ENCODE peak calls at places on chromosomes 7 and 10, in five cellular contexts. K is AG04450, A is cardiac muscle cell, C is AG09309, Y is A549. I is an unnamed sample.

GRCh38 chr7:140621326-140622035 is 19.1 kb downstream of the DENND2A start:
- DNase-seq in K (no peak), A (no peak), C (no peak), Y (no peak), I (peak)

GRCh38 chr7:158975526-158976467 is 119.4 kb downstream of the DYNC2I1 start:
- DNase-seq in K (no peak), A (no peak), C (no peak), Y (no peak), I (no peak)

GRCh38 chr7:86968618-86969017 is 90.8 kb downstream of the ELAPOR2 start:
- DNase-seq in K (no peak), A (no peak), C (no peak), Y (no peak), I (no peak)

GRCh38 chr7:106068986-106069385 is 43.1 kb downstream of the SYPL1 start:
- DNase-seq in K (no peak), A (peak), C (no peak), Y (no peak), I (no peak)

GRCh38 chr10:97553575-97554100 is 18.9 kb upstream of the ANKRD2 start:
- DNase-seq in K (no peak), A (peak), C (no peak), Y (peak), I (peak)

GRCh38 chr7:130386876-130387275 is 6.6 kb downstream of the CPA1 start:
- DNase-seq in K (no peak), A (no peak), C (no peak), Y (no peak), I (no peak)

GRCh38 chr10:22927163-22927562 is 690 bp upstream of the ARMC3 start:
- DNase-seq in K (no peak), A (no peak), C (no peak), Y (no peak), I (no peak)

GRCh38 chr7:40329601-40330153 is 194.9 kb downstream of the SUGCT start:
- DNase-seq in K (peak), A (peak), C (no peak), Y (peak), I (peak)

GRCh38 chr10:69065406-69066361 is 22.2 kb upstream of the SRGN start:
- DNase-seq in K (no peak), A (peak), C (no peak), Y (no peak), I (peak)

GRCh38 chr10:101135151-101136006 is 4.3 kb downstream of the TLX1 start:
- DNase-seq in K (no peak), A (no peak), C (no peak), Y (no peak), I (no peak)

GRCh38 chr7:101817930-101818698 is 688 bp downstream of the CUX1 start:
- DNase-seq in K (no peak), A (peak), C (no peak), Y (no peak), I (no peak)

GRCh38 chr7:113783403-113783802 is 135.4 kb downstream of the PPP1R3A start:
- DNase-seq in K (no peak), A (no peak), C (no peak), Y (no peak), I (no peak)

GRCh38 chr7:140160308-140160707 is 16.5 kb downstream of the KDM7A start:
- DNase-seq in K (no peak), A (no peak), C (no peak), Y (no peak), I (no peak)

GRCh38 chr7:41418337-41418736 is 284.6 kb downstream of the INHBA start:
- DNase-seq in K (no peak), A (no peak), C (no peak), Y (no peak), I (no peak)

GRCh38 chr7:139539231-139539630 is 15.7 kb downstream of the CLEC2L start:
- DNase-seq in K (no peak), A (no peak), C (no peak), Y (no peak), I (no peak)

GRCh38 chr10:123229927-123230630 is 75.9 kb downstream of the BUB3 start:
- DNase-seq in K (no peak), A (no peak), C (no peak), Y (no peak), I (no peak)

GRCh38 chr7:39465055-39465929 is 100.9 kb upstream of the YAE1 start:
- DNase-seq in K (peak), A (peak), C (peak), Y (peak), I (peak)

GRCh38 chr7:10122573-10123100 is 851.0 kb upstream of the PHF14 start:
- DNase-seq in K (no peak), A (peak), C (no peak), Y (no peak), I (no peak)

GRCh38 chr7:77330169-77330882 is 85.8 kb downstream of the GSAP start:
- DNase-seq in K (no peak), A (peak), C (no peak), Y (no peak), I (no peak)

GRCh38 chr7:128672927-128673517 is 930 bp downstream of the GARIN1A start:
- DNase-seq in K (no peak), A (peak), C (no peak), Y (no peak), I (peak)

GRCh38 chr7:103640031-103640779 is 194.2 kb upstream of the SLC26A5 start:
- DNase-seq in K (peak), A (peak), C (peak), Y (no peak), I (peak)

GRCh38 chr10:62381385-62382102 is 7.4 kb downstream of the ZNF365 start:
- DNase-seq in K (no peak), A (no peak), C (no peak), Y (no peak), I (no peak)

GRCh38 chr10:7121154-7121797 is 289.6 kb downstream of the SFMBT2 start:
- DNase-seq in K (no peak), A (peak), C (no peak), Y (peak), I (peak)

GRCh38 chr7:104059103-104059502 is 69.6 kb upstream of the RELN start:
- DNase-seq in K (no peak), A (no peak), C (no peak), Y (no peak), I (no peak)

GRCh38 chr10:126013489-126014281 is 117.3 kb downstream of the FANK1 start:
- DNase-seq in K (peak), A (peak), C (peak), Y (peak), I (peak)

GRCh38 chr10:71708301-71708703 is 11.3 kb downstream of the C10orf105 start:
- DNase-seq in K (no peak), A (peak), C (no peak), Y (peak), I (no peak)

GRCh38 chr7:99090811-99091582 is 52.9 kb downstream of the SMURF1 start:
- DNase-seq in K (no peak), A (no peak), C (no peak), Y (no peak), I (peak)

GRCh38 chr7:139075871-139076686 is 33.4 kb downstream of the ZC3HAV1 start:
- DNase-seq in K (no peak), A (no peak), C (no peak), Y (no peak), I (no peak)

GRCh38 chr7:116101709-116102108 is 71.1 kb upstream of the TFEC start:
- DNase-seq in K (no peak), A (peak), C (no peak), Y (no peak), I (peak)

GRCh38 chr10:115830260-115830970 is 442.6 kb downstream of the GFRA1 start:
- DNase-seq in K (peak), A (no peak), C (peak), Y (no peak), I (peak)

GRCh38 chr7:26399747-26400146 is 108.1 kb downstream of the SNX10 start:
- DNase-seq in K (no peak), A (no peak), C (no peak), Y (no peak), I (no peak)

GRCh38 chr10:119543814-119544642 is 1.5 kb upstream of the RGS10 start:
- DNase-seq in K (no peak), A (no peak), C (no peak), Y (no peak), I (peak)

GRCh38 chr10:9331583-9332008 is 1277.1 kb downstream of the GATA3 start:
- DNase-seq in K (peak), A (peak), C (peak), Y (peak), I (peak)

GRCh38 chr7:27166475-27167169 is 1.3 kb upstream of the HOXA9 start:
- DNase-seq in K (no peak), A (no peak), C (no peak), Y (no peak), I (no peak)

GRCh38 chr7:80767655-80768054 is 129.2 kb downstream of the CD36 start:
- DNase-seq in K (no peak), A (no peak), C (no peak), Y (no peak), I (no peak)

GRCh38 chr10:78405231-78405630 is 371.6 kb downstream of the RPS24 start:
- DNase-seq in K (no peak), A (no peak), C (peak), Y (no peak), I (no peak)

GRCh38 chr7:15932318-15932717 is 245.8 kb upstream of the MEOX2 start:
- DNase-seq in K (no peak), A (no peak), C (no peak), Y (no peak), I (no peak)

GRCh38 chr7:15938153-15938552 is 251.7 kb upstream of the MEOX2 start:
- DNase-seq in K (no peak), A (no peak), C (no peak), Y (no peak), I (no peak)

DNA sequence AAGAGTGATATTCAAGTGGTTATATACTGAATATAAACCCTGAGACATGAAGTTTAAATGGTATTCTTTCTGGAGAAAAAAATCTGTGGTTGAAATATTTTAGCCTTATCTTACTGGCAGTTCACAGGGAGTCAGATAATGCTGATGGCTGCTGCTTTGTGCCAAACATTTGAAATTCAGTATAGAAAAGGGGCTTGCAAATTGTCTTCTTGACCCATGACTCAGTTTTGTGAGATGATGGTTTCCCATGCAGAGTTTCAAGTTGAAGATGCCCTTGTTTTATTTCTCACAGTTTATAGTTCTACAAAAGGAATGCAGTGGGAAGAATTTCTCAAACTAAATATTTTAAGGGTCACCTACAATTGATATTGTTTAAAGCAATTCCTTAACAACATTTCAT is 251.1 kb upstream of the MEOX2 start:
- DNase-seq in K (no peak), A (peak), C (no peak), Y (no peak), I (no peak)
- TF ChIP-seq CTCF in K (no peak), A (no peak), C (no peak), Y (no peak), I (no peak)

GRCh38 chr7:30284298-30285066 is at the start of gene ZNRF2:
- DNase-seq in K (peak), A (peak), C (peak), Y (peak), I (peak)

GRCh38 chr7:30282735-30283134 is 1.7 kb upstream of the ZNRF2 start:
- DNase-seq in K (no peak), A (no peak), C (no peak), Y (no peak), I (no peak)

GRCh38 chr7:30285531-30286284 is 1.3 kb downstream of the ZNRF2 start:
- DNase-seq in K (no peak), A (peak), C (peak), Y (no peak), I (peak)

GRCh38 chr7:30285067-30285530 is 702 bp downstream of the ZNRF2 start:
- DNase-seq in K (no peak), A (peak), C (no peak), Y (no peak), I (no peak)

DNA sequence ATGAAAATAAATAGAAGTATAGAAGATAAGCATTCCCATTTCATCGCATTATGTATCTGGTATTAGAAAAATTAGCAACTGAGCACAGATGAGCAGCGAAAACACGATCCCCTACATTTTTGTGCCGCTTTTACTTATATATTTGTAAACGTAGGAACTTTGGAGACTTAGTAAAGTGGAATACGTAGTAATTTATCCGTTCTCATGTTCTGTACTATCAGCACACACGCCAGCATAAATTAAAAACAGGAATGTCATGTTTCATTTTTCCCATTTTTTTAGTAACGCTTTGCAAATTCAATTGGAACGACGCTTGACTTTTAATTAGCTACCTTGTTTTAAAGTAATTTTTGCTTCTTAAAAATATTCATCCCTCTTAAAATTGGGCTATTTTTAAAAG is 2.4 kb downstream of the ZNRF2 start:
- DNase-seq in K (no peak), A (no peak), C (no peak), Y (no peak), I (no peak)
- H3K4me3 ChIP-seq in K (no peak), A (peak), C (no peak), Y (peak), I (peak)

DNA sequence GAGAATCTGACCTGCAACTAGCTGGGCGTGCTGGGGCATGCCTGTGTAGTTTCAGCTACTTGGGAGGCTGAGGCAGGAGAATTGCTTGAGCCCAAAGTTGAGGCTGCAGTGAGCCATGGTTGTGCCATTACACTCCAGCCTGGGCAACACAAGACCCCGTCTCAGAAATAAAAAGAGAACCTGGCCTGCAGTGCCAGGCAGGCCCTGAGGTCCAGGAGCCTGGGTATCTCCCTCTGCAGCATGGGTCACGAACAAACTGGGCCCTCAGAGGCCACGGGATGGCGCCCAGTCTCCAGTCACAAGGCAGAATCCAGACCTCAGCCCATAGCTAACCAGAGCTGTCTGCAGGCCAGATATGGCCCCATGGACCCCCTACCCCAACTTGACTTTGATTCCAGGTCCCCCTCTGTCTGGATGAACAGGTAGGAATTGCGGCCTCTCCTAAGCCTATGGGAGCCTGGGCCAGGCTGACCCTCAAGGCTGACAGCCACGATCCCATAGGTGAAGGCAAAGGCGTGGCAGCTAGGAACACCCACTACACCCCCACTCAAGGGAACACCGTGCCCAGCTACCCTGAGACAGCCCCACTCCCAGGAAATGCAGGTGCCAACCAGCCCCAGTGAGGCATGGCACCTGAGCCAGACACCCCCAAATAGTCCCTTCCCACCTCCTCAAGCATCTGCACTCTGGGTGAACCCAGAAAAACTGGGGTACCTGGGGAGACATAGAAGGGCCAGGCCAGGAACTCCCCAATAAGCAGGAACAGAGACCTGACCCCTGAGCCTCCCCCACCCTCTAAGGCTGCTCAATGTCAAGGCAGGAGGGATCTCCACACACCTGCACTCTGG is 102.8 kb upstream of the TNRC18 start:
- DNase-seq in K (no peak), A (peak), C (no peak), Y (no peak), I (peak)
- TF ChIP-seq CTCF in K (no peak), A (no peak), C (no peak), Y (peak), I (no peak)

GRCh38 chr10:4069491-4069890 is 284.5 kb upstream of the KLF6 start:
- DNase-seq in K (peak), A (peak), C (no peak), Y (no peak), I (peak)

GRCh38 chr10:4064489-4064888 is 279.5 kb upstream of the KLF6 start:
- DNase-seq in K (no peak), A (no peak), C (no peak), Y (no peak), I (no peak)

GRCh38 chr10:4068255-4069028 is 283.4 kb upstream of the KLF6 start:
- DNase-seq in K (no peak), A (no peak), C (no peak), Y (no peak), I (no peak)

GRCh38 chr10:4067552-4068254 is 282.7 kb upstream of the KLF6 start:
- DNase-seq in K (no peak), A (peak), C (no peak), Y (no peak), I (no peak)

DNA sequence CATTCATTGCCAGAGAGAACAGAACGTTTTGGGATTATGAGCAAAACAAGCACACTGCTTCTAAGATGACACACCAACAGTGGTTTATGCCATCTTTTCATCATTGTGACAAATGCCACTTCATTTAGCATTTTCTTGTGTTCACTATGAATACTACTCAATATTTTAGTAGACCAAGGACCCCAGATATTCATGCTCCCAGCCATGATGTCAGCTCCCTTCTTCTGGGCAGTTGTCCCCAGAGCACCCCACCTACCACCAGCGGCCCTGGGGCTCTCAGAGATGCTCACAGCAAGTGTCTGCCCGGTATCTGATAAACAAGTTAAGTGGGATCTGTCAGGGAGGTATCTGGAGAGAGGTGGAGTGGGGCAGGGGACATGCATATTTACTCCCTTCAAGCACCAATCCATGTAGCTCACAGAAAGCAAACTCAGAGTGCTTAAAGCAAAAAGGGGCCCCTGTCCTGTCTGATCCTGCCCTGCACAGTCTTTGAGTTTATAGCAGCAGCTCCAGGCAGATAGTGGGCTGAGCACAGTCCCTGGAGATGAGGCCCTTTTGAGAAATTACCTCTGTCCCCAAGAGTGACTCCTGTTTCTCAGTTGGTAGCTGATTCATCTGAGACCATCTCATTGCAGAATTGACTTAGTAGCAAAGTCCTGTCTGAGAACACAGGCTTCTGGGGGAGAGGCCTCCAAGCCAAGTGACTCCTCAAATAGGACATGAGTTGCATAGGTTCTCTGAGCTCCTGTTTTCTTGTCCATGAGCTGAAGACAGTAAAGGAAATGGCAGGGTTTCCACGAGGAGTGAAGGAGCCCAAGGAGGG is 281.8 kb upstream of the KLF6 start:
- DNase-seq in K (no peak), A (no peak), C (no peak), Y (no peak), I (no peak)
- H3K4me3 ChIP-seq in K (no peak), A (no peak), C (no peak), Y (no peak), I (no peak)

GRCh38 chr7:134744569-134744968 is 34.9 kb upstream of the CALD1 start:
- DNase-seq in K (no peak), A (no peak), C (no peak), Y (no peak), I (no peak)

GRCh38 chr7:134755422-134756022 is 23.9 kb upstream of the CALD1 start:
- DNase-seq in K (no peak), A (peak), C (no peak), Y (no peak), I (peak)

GRCh38 chr7:134747326-134747725 is 32.1 kb upstream of the CALD1 start:
- DNase-seq in K (no peak), A (no peak), C (no peak), Y (no peak), I (no peak)

GRCh38 chr7:134752006-134752760 is 27.3 kb upstream of the CALD1 start:
- DNase-seq in K (no peak), A (peak), C (no peak), Y (no peak), I (peak)

GRCh38 chr7:134750083-134751062 is 29.1 kb upstream of the CALD1 start:
- DNase-seq in K (no peak), A (peak), C (no peak), Y (peak), I (no peak)
- TF ChIP-seq CTCF in K (peak), A (peak), C (peak), Y (peak), I (peak)

GRCh38 chr10:74585231-74586087 is 240.9 kb upstream of the KAT6B start:
- DNase-seq in K (no peak), A (peak), C (no peak), Y (no peak), I (peak)
- H3K4me3 ChIP-seq in K (no peak), A (no peak), C (no peak), Y (no peak), I (no peak)

I was measured in astrocyte of the spinal cord.